ENCODE peak calls at places on chromosome 1, in five cellular contexts. One of them, this sample, is unnamed.

GRCh38 chr1:8238141-8239038 is 79.5 kb upstream of the SLC45A1 start:
- DNase-seq in kidney epithelial cell: peak
- DNase-seq in left lung: no peak
- DNase-seq in fibroblast of lung: peak
- DNase-seq in right cardiac atrium: no peak
- DNase-seq in this sample: no peak

GRCh38 chr1:186617860-186618780 is 62.1 kb downstream of the PTGS2 start:
- DNase-seq in right cardiac atrium: peak
- DNase-seq in kidney epithelial cell: no peak
- DNase-seq in left lung: peak
- DNase-seq in fibroblast of lung: peak
- DNase-seq in this sample: peak

GRCh38 chr1:212070720-212071302 is 35.3 kb downstream of the DTL start:
- DNase-seq in kidney epithelial cell: peak
- DNase-seq in fibroblast of lung: peak
- DNase-seq in right cardiac atrium: no peak
- DNase-seq in left lung: no peak
- DNase-seq in this sample: no peak

GRCh38 chr1:10668241-10668761 is 128.1 kb downstream of the CASZ1 start:
- DNase-seq in fibroblast of lung: no peak
- DNase-seq in left lung: no peak
- DNase-seq in right cardiac atrium: no peak
- DNase-seq in kidney epithelial cell: no peak
- DNase-seq in this sample: no peak

GRCh38 chr1:209344146-209344545 is 239.4 kb upstream of the CAMK1G start:
- DNase-seq in kidney epithelial cell: no peak
- DNase-seq in fibroblast of lung: no peak
- DNase-seq in left lung: no peak
- DNase-seq in right cardiac atrium: no peak
- DNase-seq in this sample: no peak

GRCh38 chr1:161948435-161948834 is 75.2 kb downstream of the OLFML2B start:
- DNase-seq in left lung: no peak
- DNase-seq in kidney epithelial cell: no peak
- DNase-seq in fibroblast of lung: no peak
- DNase-seq in right cardiac atrium: no peak
- DNase-seq in this sample: no peak

GRCh38 chr1:234602334-234603220 is 7.4 kb downstream of the IRF2BP2 start:
- DNase-seq in fibroblast of lung: peak
- DNase-seq in kidney epithelial cell: peak
- DNase-seq in right cardiac atrium: no peak
- DNase-seq in left lung: no peak
- DNase-seq in this sample: peak

GRCh38 chr1:65097081-65097480 is 50.9 kb upstream of the AK4 start:
- DNase-seq in fibroblast of lung: no peak
- DNase-seq in left lung: no peak
- DNase-seq in kidney epithelial cell: no peak
- DNase-seq in right cardiac atrium: no peak
- DNase-seq in this sample: no peak

GRCh38 chr1:71593523-71593922 is 512.7 kb upstream of the ZRANB2 start:
- DNase-seq in kidney epithelial cell: no peak
- DNase-seq in fibroblast of lung: no peak
- DNase-seq in right cardiac atrium: no peak
- DNase-seq in left lung: no peak
- DNase-seq in this sample: no peak

GRCh38 chr1:180563013-180563827 is 4.5 kb downstream of the OVAAL start:
- DNase-seq in fibroblast of lung: peak
- DNase-seq in kidney epithelial cell: no peak
- DNase-seq in right cardiac atrium: no peak
- DNase-seq in left lung: no peak
- DNase-seq in this sample: peak

GRCh38 chr1:20312310-20312709 is 21.6 kb downstream of the VWA5B1 start:
- DNase-seq in right cardiac atrium: no peak
- DNase-seq in fibroblast of lung: no peak
- DNase-seq in kidney epithelial cell: no peak
- DNase-seq in left lung: no peak
- DNase-seq in this sample: no peak
- H3K4me3 ChIP-seq in right cardiac atrium: no peak
- H3K4me3 ChIP-seq in fibroblast of lung: no peak
- H3K4me3 ChIP-seq in kidney epithelial cell: no peak
- H3K4me3 ChIP-seq in left lung: no peak
- H3K4me3 ChIP-seq in this sample: no peak

GRCh38 chr1:23692308-23692871 is 784 bp downstream of the RPL11 start:
- DNase-seq in right cardiac atrium: no peak
- DNase-seq in fibroblast of lung: no peak
- DNase-seq in kidney epithelial cell: no peak
- DNase-seq in left lung: no peak
- DNase-seq in this sample: no peak

GRCh38 chr1:23694371-23694770 is 2.8 kb downstream of the RPL11 start:
- DNase-seq in left lung: no peak
- DNase-seq in fibroblast of lung: no peak
- DNase-seq in right cardiac atrium: no peak
- DNase-seq in kidney epithelial cell: no peak
- DNase-seq in this sample: no peak

GRCh38 chr1:23691499-23692307 is at the start of gene RPL11:
- DNase-seq in right cardiac atrium: peak
- DNase-seq in fibroblast of lung: peak
- DNase-seq in kidney epithelial cell: peak
- DNase-seq in left lung: peak
- DNase-seq in this sample: peak

GRCh38 chr1:23695667-23696066 is 4.1 kb downstream of the RPL11 start:
- DNase-seq in kidney epithelial cell: no peak
- DNase-seq in right cardiac atrium: no peak
- DNase-seq in left lung: no peak
- DNase-seq in fibroblast of lung: no peak
- DNase-seq in this sample: no peak

GRCh38 chr1:23693599-23693998 is 2.0 kb downstream of the RPL11 start:
- DNase-seq in fibroblast of lung: no peak
- DNase-seq in kidney epithelial cell: no peak
- DNase-seq in right cardiac atrium: no peak
- DNase-seq in left lung: no peak
- DNase-seq in this sample: no peak
- H3K4me3 ChIP-seq in fibroblast of lung: peak
- H3K4me3 ChIP-seq in kidney epithelial cell: no peak
- H3K4me3 ChIP-seq in right cardiac atrium: no peak
- H3K4me3 ChIP-seq in left lung: no peak
- H3K4me3 ChIP-seq in this sample: peak

GRCh38 chr1:56788588-56788987 is 30.6 kb downstream of the FYB2 start:
- DNase-seq in left lung: no peak
- DNase-seq in fibroblast of lung: peak
- DNase-seq in right cardiac atrium: peak
- DNase-seq in kidney epithelial cell: no peak
- DNase-seq in this sample: no peak
- H3K4me3 ChIP-seq in left lung: no peak
- H3K4me3 ChIP-seq in fibroblast of lung: no peak
- H3K4me3 ChIP-seq in right cardiac atrium: no peak
- H3K4me3 ChIP-seq in kidney epithelial cell: no peak
- H3K4me3 ChIP-seq in this sample: no peak

DNA sequence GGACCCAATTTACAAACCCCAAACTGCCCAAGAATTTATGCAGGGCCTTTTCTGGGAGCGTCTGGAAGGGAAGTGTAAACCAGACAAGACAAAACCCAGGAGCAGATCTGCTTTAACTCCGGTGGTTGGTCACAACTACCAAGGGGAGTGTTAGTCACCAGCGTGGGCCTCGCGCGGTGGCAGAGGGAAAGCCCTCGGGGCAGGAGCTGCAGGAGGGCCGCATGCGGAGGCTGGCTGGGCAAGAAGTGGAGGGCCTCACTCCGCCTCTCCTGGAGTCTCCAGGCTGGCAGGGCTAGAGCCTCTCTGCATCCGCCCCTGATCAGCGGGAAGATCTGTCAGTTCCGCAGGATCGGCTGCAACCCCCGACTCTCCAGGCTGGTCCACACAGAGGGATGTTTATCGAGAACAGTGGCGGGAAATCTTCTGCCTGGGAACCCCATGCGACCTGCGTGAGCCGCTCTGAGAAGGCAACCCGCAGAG is 2.0 kb downstream of the COL24A1 start:
- DNase-seq in left lung: peak
- DNase-seq in kidney epithelial cell: no peak
- DNase-seq in fibroblast of lung: peak
- DNase-seq in right cardiac atrium: peak
- DNase-seq in this sample: peak
- H3K4me3 ChIP-seq in left lung: peak
- H3K4me3 ChIP-seq in kidney epithelial cell: no peak
- H3K4me3 ChIP-seq in fibroblast of lung: no peak
- H3K4me3 ChIP-seq in right cardiac atrium: no peak
- H3K4me3 ChIP-seq in this sample: no peak